ENCODE peak calls at places on chromosome 12, in nine cellular contexts. Y is A549, L is HCT116, P is HepG2, H is SK-N-SH, X is K562, R is GM23338, M is GM12878, O is Panc1. U is an unnamed sample.

GRCh38 chr12:56880416-56881035 is 53.7 kb downstream of the SDR9C7 start:
- DNase-seq in Y (no peak), L (no peak), P (no peak), H (no peak), X (no peak), R (no peak), M (no peak), O (no peak), U (no peak)

GRCh38 chr12:67517181-67517887 is 131.2 kb upstream of the DYRK2 start:
- DNase-seq in Y (peak), L (peak), P (no peak), H (no peak), X (no peak), R (no peak), M (no peak), O (no peak), U (no peak)

GRCh38 chr12:44428825-44429224 is 447.3 kb downstream of the NELL2 start:
- DNase-seq in Y (no peak), L (no peak), P (no peak), H (no peak), X (no peak), R (peak), M (no peak), O (no peak), U (no peak)

GRCh38 chr12:77865178-77865577 is 34.5 kb downstream of the NAV3 start:
- DNase-seq in Y (no peak), L (no peak), P (no peak), H (no peak), X (no peak), R (no peak), M (no peak), O (no peak), U (no peak)

GRCh38 chr12:54384591-54385041 is at the start of gene ZNF385A:
- DNase-seq in Y (no peak), L (no peak), P (no peak), H (no peak), X (no peak), R (no peak), M (no peak), O (no peak), U (peak)

GRCh38 chr12:60148109-60148508 is 552.3 kb downstream of the SLC16A7 start:
- DNase-seq in Y (peak), L (no peak), P (no peak), H (no peak), X (no peak), R (no peak), M (no peak), O (no peak), U (no peak)

GRCh38 chr12:124310178-124310577 is 15.3 kb downstream of the RFLNA start:
- DNase-seq in Y (no peak), L (no peak), P (no peak), H (no peak), X (no peak), R (no peak), M (no peak), O (no peak), U (no peak)

GRCh38 chr12:81758421-81759214 is 532 bp downstream of the PPFIA2 start:
- DNase-seq in Y (peak), L (no peak), P (no peak), H (peak), X (no peak), R (peak), M (no peak), O (no peak), U (no peak)

GRCh38 chr12:124392271-124392990 is 97.5 kb downstream of the RFLNA start:
- DNase-seq in Y (peak), L (peak), P (no peak), H (peak), X (peak), R (peak), M (no peak), O (no peak), U (peak)

GRCh38 chr12:113407931-113408585 is 4.4 kb upstream of the SDS start:
- DNase-seq in Y (no peak), L (no peak), P (no peak), H (no peak), X (no peak), R (no peak), M (no peak), O (no peak), U (no peak)

GRCh38 chr12:121223947-121224285 is 14.0 kb downstream of the P2RX4 start:
- DNase-seq in Y (no peak), L (no peak), P (no peak), H (peak), X (no peak), R (no peak), M (no peak), O (no peak), U (no peak)

GRCh38 chr12:12403264-12404248 is 46.7 kb downstream of the BORCS5 start:
- DNase-seq in Y (peak), L (no peak), P (peak), H (no peak), X (no peak), R (no peak), M (no peak), O (no peak), U (peak)

GRCh38 chr12:94567784-94568183 is 82.6 kb downstream of the TMCC3 start:
- DNase-seq in Y (no peak), L (no peak), P (no peak), H (no peak), X (no peak), R (no peak), M (no peak), O (no peak), U (no peak)

GRCh38 chr12:63918788-63919300 is 74.3 kb downstream of the SRGAP1 start:
- DNase-seq in Y (peak), L (no peak), P (peak), H (no peak), X (no peak), R (no peak), M (no peak), O (peak), U (no peak)

GRCh38 chr12:96994900-96995299 is 87.8 kb downstream of the NEDD1 start:
- DNase-seq in Y (no peak), L (no peak), P (no peak), H (no peak), X (no peak), R (no peak), M (no peak), O (no peak), U (no peak)

GRCh38 chr12:124385219-124385969 is 90.5 kb downstream of the RFLNA start:
- DNase-seq in Y (peak), L (no peak), P (no peak), H (no peak), X (no peak), R (no peak), M (no peak), O (no peak), U (no peak)

GRCh38 chr12:128994869-128995268 is 141.6 kb downstream of the GLT1D1 start:
- DNase-seq in Y (no peak), L (no peak), P (no peak), H (no peak), X (no peak), R (no peak), M (no peak), O (no peak), U (no peak)

GRCh38 chr12:47799357-47799955 is 20.2 kb downstream of the HDAC7 start:
- DNase-seq in Y (no peak), L (no peak), P (no peak), H (no peak), X (no peak), R (no peak), M (no peak), O (no peak), U (peak)
- TF ChIP-seq REST in Y (no peak), L (no peak), P (no peak), H (no peak), X (no peak), R (no peak), M (no peak), O (no peak), U (no peak)

GRCh38 chr12:111756196-111756595 is 10.5 kb upstream of the ALDH2 start:
- DNase-seq in Y (no peak), L (no peak), P (no peak), H (no peak), X (no peak), R (no peak), M (no peak), O (no peak), U (no peak)
- TF ChIP-seq REST in Y (no peak), L (no peak), P (no peak), H (no peak), X (no peak), R (no peak), M (no peak), O (no peak), U (no peak)

DNA sequence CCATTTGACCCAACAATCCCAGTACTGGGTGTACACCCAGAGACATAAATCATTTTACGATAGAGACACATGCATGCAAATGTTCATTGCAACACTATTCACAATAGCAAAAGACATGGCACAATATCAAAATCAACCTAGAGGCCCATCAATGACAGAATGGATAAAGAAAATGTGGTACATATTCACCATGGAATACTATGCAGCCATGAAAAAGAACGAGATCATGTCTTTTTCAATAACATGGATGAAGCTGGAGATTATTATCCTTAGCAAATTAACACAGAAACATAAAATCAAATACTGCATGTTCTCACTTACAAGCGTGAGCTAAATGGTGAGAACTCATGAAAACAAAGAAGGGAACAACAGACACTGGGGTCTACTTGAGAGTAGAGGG is 249.1 kb downstream of the RASSF9 start:
- DNase-seq in Y (no peak), L (no peak), P (no peak), H (no peak), X (no peak), R (no peak), M (no peak), O (no peak), U (no peak)
- TF ChIP-seq REST in Y (no peak), L (no peak), P (no peak), H (no peak), X (no peak), R (no peak), M (no peak), O (no peak), U (no peak)

DNA sequence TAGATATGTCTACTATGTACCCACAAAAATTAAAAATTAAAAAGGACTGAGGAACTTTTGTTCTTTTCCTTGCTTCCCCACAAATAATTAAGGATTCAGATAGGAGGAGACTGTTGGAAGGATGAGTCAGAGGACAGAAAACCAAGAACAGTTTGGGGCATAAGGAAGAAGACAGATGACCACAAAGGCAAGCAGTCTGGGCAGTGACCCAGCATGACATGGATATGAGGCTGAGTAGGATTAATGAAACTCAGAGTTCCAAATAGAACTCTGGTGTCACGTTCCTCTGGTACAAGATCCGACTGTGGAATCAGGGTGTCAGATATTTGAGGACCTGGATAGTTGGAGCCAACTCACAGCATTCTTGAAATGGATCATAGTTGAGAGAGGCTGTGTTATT is 89.3 kb upstream of the SLC38A4 start:
- DNase-seq in Y (no peak), L (no peak), P (no peak), H (no peak), X (no peak), R (no peak), M (no peak), O (no peak), U (no peak)
- TF ChIP-seq REST in Y (no peak), L (no peak), P (no peak), H (peak), X (no peak), R (no peak), M (no peak), O (no peak), U (no peak)

GRCh38 chr12:107374136-107374535 is 280.8 kb upstream of the CRY1 start:
- DNase-seq in Y (no peak), L (no peak), P (peak), H (no peak), X (no peak), R (no peak), M (no peak), O (no peak), U (no peak)

GRCh38 chr12:107375231-107375630 is 281.9 kb upstream of the CRY1 start:
- DNase-seq in Y (no peak), L (no peak), P (no peak), H (no peak), X (no peak), R (no peak), M (no peak), O (no peak), U (no peak)

GRCh38 chr12:107369679-107370078 is 276.3 kb upstream of the CRY1 start:
- DNase-seq in Y (no peak), L (no peak), P (no peak), H (no peak), X (no peak), R (no peak), M (no peak), O (no peak), U (no peak)

GRCh38 chr12:107373238-107373809 is 280.0 kb upstream of the CRY1 start:
- DNase-seq in Y (no peak), L (no peak), P (no peak), H (peak), X (no peak), R (no peak), M (no peak), O (no peak), U (no peak)

GRCh38 chr12:107372229-107372658 is 278.9 kb upstream of the CRY1 start:
- DNase-seq in Y (no peak), L (no peak), P (no peak), H (no peak), X (no peak), R (no peak), M (no peak), O (no peak), U (no peak)
- TF ChIP-seq REST in Y (no peak), L (no peak), P (no peak), H (no peak), X (no peak), R (no peak), M (no peak), O (no peak), U (no peak)

DNA sequence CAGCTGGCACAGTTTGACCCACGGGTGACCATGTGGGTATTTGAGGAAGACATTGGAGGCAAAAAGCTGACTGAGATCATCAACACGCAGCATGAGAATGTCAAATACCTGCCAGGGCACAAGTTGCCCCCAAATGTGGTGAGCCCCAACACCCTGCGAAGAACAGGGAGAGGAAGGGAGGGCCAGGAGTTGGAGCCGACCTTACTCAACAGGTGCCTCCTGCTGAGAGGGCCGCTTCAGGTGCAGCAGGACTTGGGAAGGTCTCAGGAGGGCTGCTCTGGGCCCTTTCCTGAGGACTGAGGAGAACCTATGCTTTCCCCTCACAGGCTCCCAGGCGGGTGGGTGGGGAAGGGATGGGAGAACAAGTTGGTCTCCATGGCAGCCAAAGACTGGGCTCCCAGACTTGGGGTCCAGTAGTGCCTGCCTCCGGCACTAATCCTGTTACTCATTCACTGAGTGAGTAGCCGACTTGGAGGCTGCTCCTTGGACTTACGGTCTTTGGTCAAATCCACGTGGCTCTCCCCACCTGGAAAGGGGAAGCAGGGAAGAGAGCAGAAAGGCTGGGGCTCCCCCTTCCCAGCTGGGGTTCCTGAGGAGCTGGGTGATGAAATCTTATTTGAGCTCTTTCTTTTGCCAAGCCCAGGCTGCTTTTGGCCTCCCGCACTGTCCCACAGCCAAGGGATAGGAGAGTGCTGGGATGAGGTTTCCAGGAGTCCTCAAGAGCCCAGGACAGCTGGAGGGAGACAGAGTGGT is 982 bp downstream of the GPD1 start:
- DNase-seq in Y (no peak), L (no peak), P (peak), H (no peak), X (no peak), R (no peak), M (no peak), O (no peak), U (no peak)
- TF ChIP-seq REST in Y (no peak), L (no peak), P (no peak), H (no peak), X (no peak), R (no peak), M (no peak), O (no peak), U (no peak)

GRCh38 chr12:110224379-110225304 is 56.4 kb upstream of the ATP2A2 start:
- DNase-seq in Y (peak), L (no peak), P (peak), H (peak), X (no peak), R (peak), M (no peak), O (no peak), U (no peak)
- TF ChIP-seq REST in Y (no peak), L (no peak), P (no peak), H (no peak), X (no peak), R (no peak), M (no peak), O (no peak), U (no peak)

GRCh38 chr12:79299447-79300198 is 391.1 kb downstream of the PAWR start:
- DNase-seq in Y (peak), L (no peak), P (peak), H (no peak), X (no peak), R (no peak), M (no peak), O (no peak), U (no peak)
- TF ChIP-seq REST in Y (no peak), L (no peak), P (no peak), H (no peak), X (no peak), R (no peak), M (no peak), O (no peak), U (no peak)

DNA sequence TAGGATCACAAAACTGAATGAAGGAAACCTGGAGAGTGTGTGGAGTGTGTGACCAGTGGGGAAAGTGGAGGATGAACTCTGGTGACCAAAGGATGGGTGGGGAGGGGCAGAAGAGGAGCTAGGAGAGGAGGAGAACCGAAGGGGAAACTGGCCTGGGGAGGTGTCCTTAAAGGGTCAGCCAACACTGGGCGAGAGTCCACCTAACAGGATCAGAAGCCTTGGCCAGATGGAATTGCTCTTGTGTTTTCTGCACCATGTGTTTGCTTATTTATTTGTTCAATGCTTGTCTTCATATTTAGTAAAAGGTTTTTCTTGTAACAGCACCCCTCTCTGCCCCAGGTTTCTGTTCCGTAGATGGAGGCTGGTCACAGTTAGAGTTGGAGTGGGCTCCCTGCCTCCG is 34.5 kb upstream of the ATP23 start:
- DNase-seq in Y (no peak), L (no peak), P (no peak), H (no peak), X (no peak), R (no peak), M (no peak), O (no peak), U (no peak)
- TF ChIP-seq REST in Y (no peak), L (no peak), P (no peak), H (no peak), X (no peak), R (no peak), M (no peak), O (no peak), U (no peak)

GRCh38 chr12:108650083-108650482 is 16.4 kb upstream of the SELPLG start:
- DNase-seq in Y (no peak), L (peak), P (no peak), H (no peak), X (no peak), R (no peak), M (no peak), O (no peak), U (no peak)
- TF ChIP-seq REST in Y (no peak), L (no peak), P (no peak), H (no peak), X (no peak), R (no peak), M (no peak), O (no peak), U (no peak)

U was measured in HL-60.